ENCODE peak calls at places on chromosomes 12 and 14, in nine cellular contexts. R, O, K, M, U, D, A, T and S are unnamed samples.

GRCh38 chr12:54475542-54475941 is 2.1 kb upstream of the GTSF1 start:
- DNase-seq in R (no peak), O (no peak), K (no peak), M (no peak), U (no peak), D (no peak), A (peak), T (no peak), S (no peak)

GRCh38 chr12:54052745-54053624 is 650 bp upstream of the HOXC4 start:
- DNase-seq in R (no peak), O (no peak), K (no peak), M (peak), U (no peak), D (no peak), A (no peak), T (no peak), S (peak)

GRCh38 chr14:93332032-93332852 is 594 bp downstream of the BTBD7 start:
- DNase-seq in R (peak), O (peak), K (peak), M (no peak), U (peak), D (peak), A (peak), T (peak), S (peak)

GRCh38 chr12:94829552-94829951 is 173.9 kb downstream of the NDUFA12 start:
- DNase-seq in R (peak), O (no peak), K (no peak), M (no peak), U (no peak), D (no peak), A (no peak), T (no peak), S (no peak)

GRCh38 chr12:109559601-109560000 is 13.7 kb downstream of the MMAB start:
- DNase-seq in R (no peak), O (no peak), K (no peak), M (no peak), U (no peak), D (no peak), A (no peak), T (no peak), S (no peak)

GRCh38 chr12:120012067-120012621 is 23.1 kb downstream of the BICDL1 start:
- DNase-seq in R (peak), O (no peak), K (no peak), M (peak), U (peak), D (no peak), A (peak), T (no peak), S (peak)

GRCh38 chr12:126547905-126548304 is 1482.7 kb downstream of the AACS start:
- DNase-seq in R (no peak), O (no peak), K (no peak), M (no peak), U (no peak), D (no peak), A (peak), T (no peak), S (no peak)

GRCh38 chr14:102986810-102987579 is 64.5 kb downstream of the AMN start:
- DNase-seq in R (peak), O (no peak), K (no peak), M (no peak), U (no peak), D (peak), A (peak), T (no peak), S (no peak)

GRCh38 chr14:104135121-104135903 is 3.1 kb upstream of the KIF26A start:
- DNase-seq in R (no peak), O (no peak), K (no peak), M (no peak), U (no peak), D (peak), A (peak), T (no peak), S (peak)

GRCh38 chr12:86143162-86143561 is 113.0 kb downstream of the MGAT4C start:
- DNase-seq in R (no peak), O (no peak), K (no peak), M (no peak), U (no peak), D (no peak), A (no peak), T (no peak), S (no peak)

GRCh38 chr12:86148612-86149011 is 107.6 kb downstream of the MGAT4C start:
- DNase-seq in R (peak), O (no peak), K (no peak), M (no peak), U (no peak), D (no peak), A (peak), T (no peak), S (no peak)

DNA sequence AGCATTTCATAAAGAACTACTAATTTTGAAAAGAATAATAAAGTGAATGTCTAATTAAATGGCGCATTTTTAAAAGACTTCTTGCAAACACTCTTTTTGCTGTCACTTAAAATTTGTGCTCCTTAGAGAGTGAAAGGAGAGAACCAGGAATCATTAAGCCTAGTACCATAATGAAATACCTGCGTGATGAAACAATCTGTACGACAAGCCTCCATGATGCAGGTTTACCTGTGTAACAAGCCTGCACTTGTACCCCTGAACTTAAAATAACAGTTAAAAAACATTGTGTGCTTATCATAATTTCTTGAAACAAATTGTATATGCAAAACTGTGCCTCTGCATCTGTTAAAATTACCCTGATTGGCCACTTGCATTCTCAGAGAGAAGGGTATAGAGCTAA is 108.1 kb downstream of the MGAT4C start:
- DNase-seq in R (no peak), O (no peak), K (no peak), M (no peak), U (no peak), D (no peak), A (no peak), T (no peak), S (no peak)
- H3K27ac ChIP-seq in R (no peak), O (no peak), K (no peak), M (no peak), U (no peak), D (no peak), A (no peak), T (no peak), S (no peak)

DNA sequence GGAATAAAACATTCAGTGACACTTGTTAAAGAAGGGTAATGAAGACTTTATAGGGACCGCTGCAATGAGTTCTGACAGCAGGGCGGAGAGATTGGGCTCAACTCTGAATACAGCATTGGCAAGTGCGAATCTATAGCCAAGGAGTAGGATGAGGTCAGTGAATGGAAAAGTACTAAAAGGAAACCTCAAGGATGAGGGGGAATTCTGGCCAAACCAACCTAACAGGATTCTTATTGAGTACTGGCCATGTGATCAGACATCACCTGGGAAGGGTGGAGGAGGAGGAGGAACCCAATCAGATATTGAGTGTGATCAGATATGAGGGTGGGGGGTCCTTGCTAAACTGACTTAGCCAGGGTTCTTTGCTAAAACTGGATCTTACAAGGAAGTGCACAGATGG is 31.0 kb downstream of the DRAM1 start:
- DNase-seq in R (no peak), O (peak), K (no peak), M (no peak), U (no peak), D (no peak), A (no peak), T (no peak), S (no peak)
- H3K27ac ChIP-seq in R (no peak), O (peak), K (no peak), M (no peak), U (no peak), D (no peak), A (no peak), T (no peak), S (peak)

GRCh38 chr12:121915841-121916321 is 2.5 kb upstream of the CFAP251 start:
- DNase-seq in R (peak), O (no peak), K (no peak), M (no peak), U (no peak), D (no peak), A (no peak), T (no peak), S (no peak)
- H3K27ac ChIP-seq in R (no peak), O (no peak), K (no peak), M (no peak), U (no peak), D (no peak), A (no peak), T (no peak), S (no peak)

GRCh38 chr14:98160901-98161300 is 1111.1 kb downstream of the BCL11B start:
- DNase-seq in R (no peak), O (no peak), K (no peak), M (no peak), U (no peak), D (no peak), A (no peak), T (no peak), S (no peak)
- H3K27ac ChIP-seq in R (no peak), O (no peak), K (no peak), M (no peak), U (no peak), D (no peak), A (no peak), T (no peak), S (no peak)

GRCh38 chr14:54703724-54704123 is 136.8 kb downstream of the SAMD4A start:
- DNase-seq in R (no peak), O (no peak), K (no peak), M (no peak), U (no peak), D (no peak), A (no peak), T (no peak), S (no peak)
- H3K27ac ChIP-seq in R (no peak), O (no peak), K (no peak), M (no peak), U (no peak), D (no peak), A (no peak), T (no peak), S (no peak)

GRCh38 chr12:737117-737739 is 15.2 kb upstream of the WNK1 start:
- DNase-seq in R (no peak), O (peak), K (no peak), M (no peak), U (no peak), D (no peak), A (no peak), T (no peak), S (no peak)
- H3K27ac ChIP-seq in R (no peak), O (peak), K (no peak), M (no peak), U (no peak), D (no peak), A (no peak), T (peak), S (no peak)

DNA sequence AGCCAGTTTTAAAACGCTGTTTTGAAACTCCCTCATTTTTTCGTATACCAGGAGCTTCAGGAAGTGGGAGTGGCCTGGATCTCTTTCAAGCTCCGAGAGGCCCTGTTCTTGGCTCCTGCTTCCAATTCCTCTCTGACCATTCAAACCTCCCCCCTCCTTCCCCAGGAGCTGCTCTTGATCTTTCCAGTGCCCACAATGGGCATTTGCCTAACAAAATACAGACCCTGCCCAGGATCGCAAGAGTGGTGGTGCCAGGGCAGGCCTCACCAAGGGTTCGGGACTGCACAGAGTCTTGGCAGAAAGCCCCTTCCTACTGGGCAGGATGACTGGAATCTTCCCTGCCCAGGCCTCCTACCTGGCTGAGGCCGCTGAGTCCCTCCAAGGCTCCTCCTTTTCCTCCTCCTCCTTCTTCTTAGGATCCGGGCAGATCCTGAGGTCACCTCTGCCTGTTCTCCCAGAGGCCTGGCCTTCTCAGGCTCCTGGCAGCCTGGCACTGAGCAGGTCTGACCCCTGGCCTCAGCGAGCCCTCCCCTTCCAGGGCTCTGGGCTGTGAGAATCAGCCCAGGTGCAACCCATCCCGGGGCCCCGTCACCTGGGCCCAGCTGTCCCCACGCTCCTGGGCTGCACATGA is 46.9 kb upstream of the NOS1 start:
- DNase-seq in R (no peak), O (peak), K (peak), M (no peak), U (no peak), D (no peak), A (peak), T (peak), S (peak)
- H3K27ac ChIP-seq in R (no peak), O (no peak), K (no peak), M (no peak), U (no peak), D (no peak), A (no peak), T (no peak), S (no peak)

DNA sequence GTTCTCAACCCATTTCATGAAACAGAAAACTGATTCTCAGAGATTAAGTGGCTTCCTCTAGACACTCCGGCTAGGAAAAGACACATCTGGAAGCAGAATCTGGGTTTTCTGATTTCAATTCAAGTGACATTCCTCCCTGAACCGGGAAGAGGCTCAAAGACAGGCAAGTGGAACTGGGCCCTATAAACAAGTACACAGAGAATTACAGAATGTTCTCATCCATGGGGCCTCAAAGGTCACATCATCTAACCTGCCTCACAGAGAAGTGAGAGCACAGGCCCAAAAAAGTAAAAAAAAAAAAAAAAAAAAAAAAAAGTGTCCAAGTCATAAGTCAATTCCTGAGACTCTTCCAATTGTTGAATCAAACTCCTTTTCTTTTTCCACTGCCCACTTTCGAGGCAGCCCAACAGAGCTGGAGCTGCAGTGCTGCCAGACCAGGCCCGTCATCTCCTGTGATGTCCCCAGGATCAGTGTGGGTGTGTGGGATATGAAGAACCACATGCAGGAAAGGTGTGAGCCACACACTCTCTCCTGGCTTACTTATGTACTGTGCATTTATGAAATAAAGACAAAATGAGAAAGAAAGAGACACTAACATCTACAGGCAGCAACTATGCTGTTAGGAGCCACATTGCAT is 2.8 kb upstream of the KRT1 start:
- DNase-seq in R (no peak), O (no peak), K (no peak), M (no peak), U (no peak), D (no peak), A (no peak), T (no peak), S (no peak)
- H3K27ac ChIP-seq in R (no peak), O (no peak), K (no peak), M (no peak), U (no peak), D (no peak), A (no peak), T (no peak), S (no peak)

DNA sequence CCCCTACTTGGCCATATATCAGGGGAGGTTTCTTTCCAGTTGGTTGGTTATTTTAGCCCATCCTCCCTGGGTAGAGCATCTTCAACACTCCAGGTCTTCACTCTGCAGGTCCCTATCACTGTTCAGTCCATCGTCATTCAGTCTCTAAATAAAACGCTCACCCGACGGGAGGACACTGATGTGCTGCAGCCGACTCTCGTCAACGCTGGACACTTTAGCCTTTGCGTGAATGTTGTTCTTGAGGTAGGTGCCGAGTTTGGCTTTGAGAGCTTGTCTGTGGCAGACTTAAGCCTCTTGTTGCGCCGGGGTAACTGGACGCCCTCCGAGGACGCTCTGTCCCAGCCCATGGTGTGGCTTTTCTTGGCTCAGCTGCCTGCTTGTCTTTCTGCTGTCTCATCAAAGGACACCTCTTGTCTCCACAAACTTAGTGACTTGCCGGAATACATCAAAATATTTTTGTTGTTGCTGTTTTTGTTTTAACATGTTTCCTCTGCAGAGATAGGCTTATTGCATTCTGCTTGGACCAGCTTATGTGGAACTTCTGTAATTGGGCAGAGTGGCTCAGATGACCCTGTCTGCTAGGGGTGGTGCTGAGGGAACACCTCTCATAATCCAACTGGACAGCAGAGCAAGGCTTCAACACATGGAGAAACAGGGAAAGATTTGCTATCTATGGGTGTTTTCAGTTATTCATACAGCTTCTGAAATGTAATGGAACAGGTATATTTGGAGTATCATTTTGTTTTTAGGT is 26.5 kb downstream of the TCTN1 start:
- DNase-seq in R (no peak), O (no peak), K (no peak), M (no peak), U (no peak), D (no peak), A (no peak), T (no peak), S (no peak)
- H3K27ac ChIP-seq in R (no peak), O (peak), K (no peak), M (no peak), U (no peak), D (no peak), A (no peak), T (peak), S (no peak)

GRCh38 chr14:89746135-89746534 is 208.4 kb downstream of the EFCAB11 start:
- DNase-seq in R (no peak), O (no peak), K (no peak), M (no peak), U (no peak), D (no peak), A (no peak), T (no peak), S (no peak)
- H3K27ac ChIP-seq in R (no peak), O (no peak), K (no peak), M (no peak), U (no peak), D (no peak), A (no peak), T (no peak), S (no peak)